ENCODE peak calls at places on chromosomes 11 and 22, in seven cellular contexts. One of them, this sample, is unnamed.

GRCh38 chr11:20599424-20600346 is at the start of gene SLC6A5:
- DNase-seq in cardiac fibroblast: peak; percentile 49
- DNase-seq in fibroblast of mammary gland: peak; percentile 36
- DNase-seq in choroid plexus epithelial cell: peak; percentile 41
- DNase-seq in AG04449: no peak
- DNase-seq in IMR-90: peak; percentile 19
- DNase-seq in left lung: no peak
- DNase-seq in this sample: no peak

GRCh38 chr11:7548659-7549283 is 35.0 kb downstream of the PPFIBP2 start:
- DNase-seq in cardiac fibroblast: no peak
- DNase-seq in fibroblast of mammary gland: no peak
- DNase-seq in choroid plexus epithelial cell: no peak
- DNase-seq in AG04449: no peak
- DNase-seq in IMR-90: no peak
- DNase-seq in left lung: no peak
- DNase-seq in this sample: no peak

GRCh38 chr22:37742374-37743092 is 45.7 kb downstream of the TRIOBP start:
- DNase-seq in cardiac fibroblast: peak; percentile 90
- DNase-seq in fibroblast of mammary gland: peak; percentile 93
- DNase-seq in choroid plexus epithelial cell: peak; percentile 86
- DNase-seq in AG04449: peak; percentile 45
- DNase-seq in IMR-90: peak; percentile 91
- DNase-seq in left lung: no peak
- DNase-seq in this sample: no peak

GRCh38 chr11:10906521-10906920 is 48.7 kb upstream of the ZBED5 start:
- DNase-seq in cardiac fibroblast: peak; percentile 54
- DNase-seq in fibroblast of mammary gland: peak; percentile 71
- DNase-seq in choroid plexus epithelial cell: peak; percentile 61
- DNase-seq in AG04449: no peak
- DNase-seq in IMR-90: peak; percentile 56
- DNase-seq in left lung: no peak
- DNase-seq in this sample: no peak

GRCh38 chr11:65918211-65919150 is at the start of gene C11orf68:
- DNase-seq in cardiac fibroblast: peak; percentile 47
- DNase-seq in fibroblast of mammary gland: no peak
- DNase-seq in choroid plexus epithelial cell: peak; percentile 40
- DNase-seq in AG04449: no peak
- DNase-seq in IMR-90: no peak
- DNase-seq in left lung: no peak
- DNase-seq in this sample: no peak

GRCh38 chr22:20602589-20603164 is 95.3 kb downstream of the MED15 start:
- DNase-seq in cardiac fibroblast: no peak
- DNase-seq in fibroblast of mammary gland: no peak
- DNase-seq in choroid plexus epithelial cell: no peak
- DNase-seq in AG04449: no peak
- DNase-seq in IMR-90: no peak
- DNase-seq in left lung: no peak
- DNase-seq in this sample: no peak

GRCh38 chr11:70364745-70365535 is 33.4 kb upstream of the CTTN start:
- DNase-seq in cardiac fibroblast: no peak
- DNase-seq in fibroblast of mammary gland: no peak
- DNase-seq in choroid plexus epithelial cell: peak; percentile 20
- DNase-seq in AG04449: no peak
- DNase-seq in IMR-90: no peak
- DNase-seq in left lung: no peak
- DNase-seq in this sample: no peak

GRCh38 chr11:33808228-33808828 is 34.0 kb upstream of the FBXO3 start:
- DNase-seq in cardiac fibroblast: peak; percentile 90
- DNase-seq in fibroblast of mammary gland: peak; percentile 83
- DNase-seq in choroid plexus epithelial cell: peak; percentile 89
- DNase-seq in AG04449: peak; percentile 26
- DNase-seq in IMR-90: peak; percentile 81
- DNase-seq in left lung: peak; percentile 85
- DNase-seq in this sample: peak; percentile 52

GRCh38 chr22:46292727-46293126 is 3.9 kb upstream of the GTSE1 start:
- DNase-seq in cardiac fibroblast: no peak
- DNase-seq in fibroblast of mammary gland: no peak
- DNase-seq in choroid plexus epithelial cell: no peak
- DNase-seq in AG04449: no peak
- DNase-seq in IMR-90: no peak
- DNase-seq in left lung: no peak
- DNase-seq in this sample: no peak

GRCh38 chr11:8086001-8086479 is 5.0 kb downstream of the TUB start:
- DNase-seq in cardiac fibroblast: no peak
- DNase-seq in fibroblast of mammary gland: peak; percentile 23
- DNase-seq in choroid plexus epithelial cell: no peak
- DNase-seq in AG04449: no peak
- DNase-seq in IMR-90: peak; percentile 19
- DNase-seq in left lung: no peak
- DNase-seq in this sample: no peak

GRCh38 chr11:58647141-58647699 is 24.8 kb downstream of the CNTF start:
- DNase-seq in cardiac fibroblast: no peak
- DNase-seq in fibroblast of mammary gland: no peak
- DNase-seq in choroid plexus epithelial cell: no peak
- DNase-seq in AG04449: no peak
- DNase-seq in IMR-90: no peak
- DNase-seq in left lung: no peak
- DNase-seq in this sample: peak; percentile 15

GRCh38 chr11:60498399-60498798 is 5.8 kb downstream of the MS4A12 start:
- DNase-seq in cardiac fibroblast: no peak
- DNase-seq in fibroblast of mammary gland: no peak
- DNase-seq in choroid plexus epithelial cell: no peak
- DNase-seq in AG04449: no peak
- DNase-seq in IMR-90: no peak
- DNase-seq in left lung: no peak
- DNase-seq in this sample: no peak

GRCh38 chr11:111336582-111337256 is 38.4 kb downstream of the POU2AF3 start:
- DNase-seq in cardiac fibroblast: peak; percentile 65
- DNase-seq in fibroblast of mammary gland: peak; percentile 93
- DNase-seq in choroid plexus epithelial cell: peak; percentile 82
- DNase-seq in AG04449: no peak
- DNase-seq in IMR-90: peak; percentile 61
- DNase-seq in left lung: no peak
- DNase-seq in this sample: no peak

DNA sequence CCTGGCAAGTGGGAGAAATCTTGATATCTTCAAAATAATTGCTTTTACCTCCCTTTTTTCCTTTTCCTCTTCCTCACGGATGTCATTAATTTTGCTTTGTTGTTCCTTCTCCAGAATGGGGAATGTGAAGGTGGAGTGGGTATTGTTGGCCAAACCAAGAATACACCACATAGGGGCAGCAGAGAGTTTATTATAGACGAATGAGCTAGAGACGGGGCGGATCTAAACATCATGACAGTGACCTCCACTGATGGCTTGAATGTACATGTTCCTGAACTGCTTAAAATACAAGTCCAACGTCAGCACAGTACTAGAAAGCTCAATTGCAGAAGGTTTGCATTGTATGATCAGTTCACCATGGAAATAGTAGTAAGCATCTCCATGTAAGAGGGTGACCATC is 122.3 kb upstream of the SNX19 start:
- DNase-seq in cardiac fibroblast: peak; percentile 68
- DNase-seq in fibroblast of mammary gland: peak; percentile 28
- DNase-seq in choroid plexus epithelial cell: peak; percentile 44
- DNase-seq in AG04449: no peak
- DNase-seq in IMR-90: no peak
- DNase-seq in left lung: no peak
- DNase-seq in this sample: no peak
- TF ChIP-seq CTCF in cardiac fibroblast: peak; percentile 47
- TF ChIP-seq CTCF in fibroblast of mammary gland: peak; percentile 31
- TF ChIP-seq CTCF in choroid plexus epithelial cell: peak; percentile 48
- TF ChIP-seq CTCF in AG04449: no peak
- TF ChIP-seq CTCF in IMR-90: peak; percentile 25
- TF ChIP-seq CTCF in left lung: no peak
- TF ChIP-seq CTCF in this sample: peak; percentile 40

GRCh38 chr11:68843703-68844312 is 2.1 kb upstream of the CPT1A start:
- DNase-seq in cardiac fibroblast: peak; percentile 40
- DNase-seq in fibroblast of mammary gland: no peak
- DNase-seq in choroid plexus epithelial cell: no peak
- DNase-seq in AG04449: no peak
- DNase-seq in IMR-90: no peak
- DNase-seq in left lung: peak; percentile 97
- DNase-seq in this sample: peak; percentile 36
- TF ChIP-seq CTCF in cardiac fibroblast: no peak
- TF ChIP-seq CTCF in fibroblast of mammary gland: no peak
- TF ChIP-seq CTCF in choroid plexus epithelial cell: no peak
- TF ChIP-seq CTCF in AG04449: peak; percentile 35
- TF ChIP-seq CTCF in IMR-90: peak; percentile 5
- TF ChIP-seq CTCF in left lung: peak; percentile 46
- TF ChIP-seq CTCF in this sample: peak; percentile 64

GRCh38 chr11:67373916-67374570 is 645 bp upstream of the CLCF1 start:
- DNase-seq in cardiac fibroblast: peak; percentile 98
- DNase-seq in fibroblast of mammary gland: peak; percentile 99
- DNase-seq in choroid plexus epithelial cell: peak; percentile 94
- DNase-seq in AG04449: peak; percentile 95
- DNase-seq in IMR-90: peak; percentile 96
- DNase-seq in left lung: peak; percentile 94
- DNase-seq in this sample: no peak
- TF ChIP-seq CTCF in cardiac fibroblast: peak; percentile 29
- TF ChIP-seq CTCF in fibroblast of mammary gland: peak; percentile 29
- TF ChIP-seq CTCF in choroid plexus epithelial cell: peak; percentile 41
- TF ChIP-seq CTCF in AG04449: peak; percentile 47
- TF ChIP-seq CTCF in IMR-90: peak; percentile 44
- TF ChIP-seq CTCF in left lung: peak; percentile 25
- TF ChIP-seq CTCF in this sample: peak; percentile 56

DNA sequence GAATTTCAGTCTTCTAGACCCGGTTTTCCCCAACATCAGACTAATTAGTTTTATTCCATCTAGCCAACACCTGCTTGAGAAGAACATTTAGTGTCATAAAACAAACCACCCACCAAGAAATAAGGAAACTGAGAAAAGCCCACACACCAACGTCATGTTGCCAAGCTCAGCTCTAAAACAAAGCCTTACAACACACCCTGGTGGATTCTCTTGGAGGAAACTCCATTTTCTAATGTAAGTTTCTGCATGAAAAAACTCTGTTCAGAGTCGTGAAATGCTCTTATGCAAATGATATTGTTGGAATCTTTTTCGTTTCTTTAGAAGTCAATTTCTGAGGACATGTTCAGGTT is 105.0 kb upstream of the RAG2 start:
- DNase-seq in cardiac fibroblast: no peak
- DNase-seq in fibroblast of mammary gland: no peak
- DNase-seq in choroid plexus epithelial cell: peak; percentile 1
- DNase-seq in AG04449: no peak
- DNase-seq in IMR-90: no peak
- DNase-seq in left lung: no peak
- DNase-seq in this sample: peak; percentile 16
- TF ChIP-seq CTCF in cardiac fibroblast: no peak
- TF ChIP-seq CTCF in fibroblast of mammary gland: no peak
- TF ChIP-seq CTCF in choroid plexus epithelial cell: no peak
- TF ChIP-seq CTCF in AG04449: no peak
- TF ChIP-seq CTCF in IMR-90: no peak
- TF ChIP-seq CTCF in left lung: no peak
- TF ChIP-seq CTCF in this sample: no peak

DNA sequence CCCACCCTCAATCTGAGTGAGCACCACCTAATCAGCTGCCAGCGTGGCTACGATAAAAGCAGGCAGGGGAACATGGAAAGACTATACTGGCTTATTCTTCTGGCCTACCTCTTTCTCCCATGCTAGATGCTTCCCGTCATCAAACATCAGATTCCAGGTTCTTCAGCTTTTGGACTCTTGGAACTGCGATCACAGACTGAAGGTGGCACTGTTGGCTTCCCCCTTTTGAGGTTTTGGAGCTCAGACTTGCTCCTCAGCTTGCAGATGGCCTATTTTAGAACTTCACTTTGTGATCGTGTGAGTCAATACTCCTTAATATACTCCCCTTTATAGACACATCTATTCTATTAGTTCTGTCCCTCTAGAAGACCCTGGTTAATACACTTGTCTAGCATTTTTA is 543.7 kb upstream of the RAG2 start:
- DNase-seq in cardiac fibroblast: no peak
- DNase-seq in fibroblast of mammary gland: no peak
- DNase-seq in choroid plexus epithelial cell: no peak
- DNase-seq in AG04449: no peak
- DNase-seq in IMR-90: no peak
- DNase-seq in left lung: no peak
- DNase-seq in this sample: no peak
- TF ChIP-seq CTCF in cardiac fibroblast: no peak
- TF ChIP-seq CTCF in fibroblast of mammary gland: no peak
- TF ChIP-seq CTCF in choroid plexus epithelial cell: no peak
- TF ChIP-seq CTCF in AG04449: no peak
- TF ChIP-seq CTCF in IMR-90: no peak
- TF ChIP-seq CTCF in left lung: no peak
- TF ChIP-seq CTCF in this sample: no peak

GRCh38 chr11:1744137-1744878 is 6.1 kb downstream of the IFITM10 start:
- DNase-seq in cardiac fibroblast: peak; percentile 19
- DNase-seq in fibroblast of mammary gland: peak; percentile 54
- DNase-seq in choroid plexus epithelial cell: no peak
- DNase-seq in AG04449: no peak
- DNase-seq in IMR-90: no peak
- DNase-seq in left lung: no peak
- DNase-seq in this sample: no peak
- TF ChIP-seq CTCF in cardiac fibroblast: no peak
- TF ChIP-seq CTCF in fibroblast of mammary gland: no peak
- TF ChIP-seq CTCF in choroid plexus epithelial cell: no peak
- TF ChIP-seq CTCF in AG04449: no peak
- TF ChIP-seq CTCF in IMR-90: no peak
- TF ChIP-seq CTCF in left lung: no peak
- TF ChIP-seq CTCF in this sample: no peak

GRCh38 chr11:57335343-57336110 is at the start of gene SSRP1:
- DNase-seq in cardiac fibroblast: peak; percentile 84
- DNase-seq in fibroblast of mammary gland: peak; percentile 81
- DNase-seq in choroid plexus epithelial cell: peak; percentile 86
- DNase-seq in AG04449: no peak
- DNase-seq in IMR-90: peak; percentile 83
- DNase-seq in left lung: peak; percentile 97
- DNase-seq in this sample: peak; percentile 70
- TF ChIP-seq CTCF in cardiac fibroblast: no peak
- TF ChIP-seq CTCF in fibroblast of mammary gland: no peak
- TF ChIP-seq CTCF in choroid plexus epithelial cell: no peak
- TF ChIP-seq CTCF in AG04449: no peak
- TF ChIP-seq CTCF in IMR-90: no peak
- TF ChIP-seq CTCF in left lung: no peak
- TF ChIP-seq CTCF in this sample: peak; percentile 11

GRCh38 chr11:124194283-124194682 is 11.1 kb downstream of the OR10D3 start:
- DNase-seq in cardiac fibroblast: no peak
- DNase-seq in fibroblast of mammary gland: no peak
- DNase-seq in choroid plexus epithelial cell: no peak
- DNase-seq in AG04449: no peak
- DNase-seq in IMR-90: no peak
- DNase-seq in left lung: no peak
- DNase-seq in this sample: no peak

GRCh38 chr11:124194696-124195418 is 11.7 kb downstream of the OR10D3 start:
- DNase-seq in cardiac fibroblast: peak; percentile 80
- DNase-seq in fibroblast of mammary gland: peak; percentile 74
- DNase-seq in choroid plexus epithelial cell: peak; percentile 85
- DNase-seq in AG04449: no peak
- DNase-seq in IMR-90: peak; percentile 58
- DNase-seq in left lung: no peak
- DNase-seq in this sample: peak; percentile 26

GRCh38 chr11:124197999-124198398 is 14.9 kb downstream of the OR10D3 start:
- DNase-seq in cardiac fibroblast: no peak
- DNase-seq in fibroblast of mammary gland: no peak
- DNase-seq in choroid plexus epithelial cell: no peak
- DNase-seq in AG04449: no peak
- DNase-seq in IMR-90: no peak
- DNase-seq in left lung: no peak
- DNase-seq in this sample: no peak

GRCh38 chr11:124193221-124193945 is 10.2 kb downstream of the OR10D3 start:
- DNase-seq in cardiac fibroblast: no peak
- DNase-seq in fibroblast of mammary gland: no peak
- DNase-seq in choroid plexus epithelial cell: no peak
- DNase-seq in AG04449: no peak
- DNase-seq in IMR-90: no peak
- DNase-seq in left lung: no peak
- DNase-seq in this sample: no peak

GRCh38 chr11:124195419-124195734 is 12.2 kb downstream of the OR10D3 start:
- DNase-seq in cardiac fibroblast: no peak
- DNase-seq in fibroblast of mammary gland: no peak
- DNase-seq in choroid plexus epithelial cell: no peak
- DNase-seq in AG04449: no peak
- DNase-seq in IMR-90: no peak
- DNase-seq in left lung: no peak
- DNase-seq in this sample: no peak
- TF ChIP-seq CTCF in cardiac fibroblast: no peak
- TF ChIP-seq CTCF in fibroblast of mammary gland: no peak
- TF ChIP-seq CTCF in choroid plexus epithelial cell: no peak
- TF ChIP-seq CTCF in AG04449: no peak
- TF ChIP-seq CTCF in IMR-90: no peak
- TF ChIP-seq CTCF in left lung: peak; percentile 5
- TF ChIP-seq CTCF in this sample: no peak